ENCODE peak calls at places on chromosomes 6 and 20, in seven cellular contexts. J is adrenal gland, E is ovary, L is stomach, D is Peyer's patch, T is tibial nerve, X is breast epithelium. V is an unnamed sample. For H3K4me1, the result is how much of the 10 kb centered on the place peaks cover.

GRCh38 chr6:14476793-14477531 is 359.4 kb downstream of the CD83 start:
- DNase-seq in J (peak), E (peak), L (peak), D (no peak), T (peak), X (peak), V (peak)

GRCh38 chr6:43746071-43746470 is 23.9 kb upstream of the VEGFA start:
- DNase-seq in J (no peak), E (no peak), L (no peak), D (no peak), T (no peak), X (no peak), V (no peak)

GRCh38 chr6:159608961-159609673 is 83.9 kb downstream of the SOD2 start:
- DNase-seq in J (no peak), E (no peak), L (no peak), D (no peak), T (no peak), X (no peak), V (no peak)

GRCh38 chr6:142861711-142862110 is 83.3 kb downstream of the HIVEP2 start:
- DNase-seq in J (no peak), E (no peak), L (no peak), D (no peak), T (no peak), X (no peak), V (no peak)

GRCh38 chr6:1436334-1437306 is 47.2 kb downstream of the FOXF2 start:
- DNase-seq in J (peak), E (no peak), L (peak), D (no peak), T (peak), X (no peak), V (no peak)

GRCh38 chr6:118768904-118769325 is 117.5 kb upstream of the CEP85L start:
- DNase-seq in J (no peak), E (no peak), L (no peak), D (no peak), T (peak), X (no peak), V (no peak)

GRCh38 chr6:71333700-71334099 is 45.1 kb downstream of the OGFRL1 start:
- DNase-seq in J (peak), E (no peak), L (no peak), D (no peak), T (no peak), X (no peak), V (peak)

GRCh38 chr20:10352934-10353866 is 80.8 kb downstream of the MKKS start:
- DNase-seq in J (no peak), E (no peak), L (no peak), D (no peak), T (no peak), X (no peak), V (no peak)

GRCh38 chr6:142416179-142416578 is 114.4 kb downstream of the ADGRG6 start:
- DNase-seq in J (no peak), E (no peak), L (no peak), D (no peak), T (no peak), X (no peak), V (no peak)

GRCh38 chr20:10490706-10491105 is 55.6 kb downstream of the SLX4IP start:
- DNase-seq in J (no peak), E (no peak), L (no peak), D (no peak), T (no peak), X (no peak), V (no peak)

GRCh38 chr6:116084284-116084683 is 16.4 kb upstream of the NT5DC1 start:
- DNase-seq in J (no peak), E (no peak), L (no peak), D (no peak), T (no peak), X (no peak), V (no peak)

GRCh38 chr6:166259296-166259977 is 48.8 kb downstream of the PRR18 start:
- DNase-seq in J (no peak), E (no peak), L (no peak), D (peak), T (peak), X (no peak), V (peak)

GRCh38 chr6:219019-219570 is 73.2 kb upstream of the DUSP22 start:
- DNase-seq in J (no peak), E (no peak), L (no peak), D (no peak), T (no peak), X (no peak), V (no peak)

GRCh38 chr6:144062757-144063156 is 32.6 kb downstream of the SF3B5 start:
- DNase-seq in J (no peak), E (no peak), L (no peak), D (no peak), T (no peak), X (no peak), V (no peak)

GRCh38 chr6:157762636-157763035 is 60.4 kb upstream of the SNX9 start:
- DNase-seq in J (no peak), E (no peak), L (no peak), D (peak), T (no peak), X (no peak), V (no peak)

GRCh38 chr20:47318596-47319516 is 37.6 kb downstream of the ZMYND8 start:
- DNase-seq in J (peak), E (peak), L (peak), D (peak), T (peak), X (peak), V (peak)

GRCh38 chr6:156789081-156789943 is 12.1 kb downstream of the ARID1B start:
- DNase-seq in J (no peak), E (no peak), L (no peak), D (no peak), T (no peak), X (no peak), V (no peak)

GRCh38 chr20:8562356-8562755 is 430.3 kb downstream of the PLCB1 start:
- DNase-seq in J (no peak), E (no peak), L (no peak), D (no peak), T (no peak), X (no peak), V (no peak)

GRCh38 chr6:27019651-27020552 is 227.6 kb upstream of the PRSS16 start:
- DNase-seq in J (peak), E (peak), L (peak), D (peak), T (peak), X (peak), V (peak)

GRCh38 chr6:74606488-74607135 is 599.2 kb downstream of the COL12A1 start:
- DNase-seq in J (no peak), E (no peak), L (no peak), D (no peak), T (peak), X (no peak), V (no peak)

GRCh38 chr6:4999586-4999985 is 4.3 kb downstream of the RPP40 start:
- DNase-seq in J (no peak), E (no peak), L (no peak), D (no peak), T (no peak), X (no peak), V (no peak)

GRCh38 chr20:39364320-39364719 is 402.2 kb downstream of the DHX35 start:
- DNase-seq in J (no peak), E (no peak), L (no peak), D (no peak), T (no peak), X (no peak), V (no peak)

GRCh38 chr6:93721386-93722048 is 302.2 kb upstream of the EPHA7 start:
- DNase-seq in J (no peak), E (no peak), L (no peak), D (no peak), T (no peak), X (no peak), V (no peak)

GRCh38 chr6:109271622-109272021 is 110.6 kb downstream of the CD164 start:
- DNase-seq in J (no peak), E (no peak), L (no peak), D (no peak), T (no peak), X (no peak), V (no peak)

GRCh38 chr20:61234224-61234623 is 17.8 kb upstream of the CDH4 start:
- DNase-seq in J (no peak), E (no peak), L (no peak), D (no peak), T (no peak), X (no peak), V (no peak)

GRCh38 chr6:107587402-107587801 is 97.5 kb downstream of the SOBP start:
- DNase-seq in J (no peak), E (no peak), L (no peak), D (no peak), T (no peak), X (no peak), V (no peak)

GRCh38 chr20:47020231-47020630 is 125.6 kb downstream of the EYA2 start:
- DNase-seq in J (no peak), E (no peak), L (no peak), D (no peak), T (no peak), X (no peak), V (no peak)

GRCh38 chr6:154500769-154501171 is 9.7 kb downstream of the CNKSR3 start:
- DNase-seq in J (no peak), E (no peak), L (no peak), D (no peak), T (no peak), X (no peak), V (no peak)

GRCh38 chr6:11350294-11350693 is 117.8 kb upstream of the NEDD9 start:
- DNase-seq in J (peak), E (no peak), L (no peak), D (no peak), T (peak), X (no peak), V (no peak)

GRCh38 chr6:130958468-130958867 is 104.6 kb downstream of the EPB41L2 start:
- DNase-seq in J (no peak), E (no peak), L (no peak), D (no peak), T (no peak), X (no peak), V (no peak)

GRCh38 chr20:24842591-24843442 is 106.3 kb upstream of the CST7 start:
- DNase-seq in J (no peak), E (no peak), L (no peak), D (no peak), T (no peak), X (no peak), V (no peak)

GRCh38 chr6:105600342-105601293 is 197.7 kb upstream of the PREP start:
- DNase-seq in J (no peak), E (no peak), L (no peak), D (no peak), T (no peak), X (no peak), V (no peak)

GRCh38 chr20:4091332-4092135 is 76.2 kb upstream of the RNF24 start:
- DNase-seq in J (peak), E (peak), L (peak), D (peak), T (peak), X (peak), V (no peak)

DNA sequence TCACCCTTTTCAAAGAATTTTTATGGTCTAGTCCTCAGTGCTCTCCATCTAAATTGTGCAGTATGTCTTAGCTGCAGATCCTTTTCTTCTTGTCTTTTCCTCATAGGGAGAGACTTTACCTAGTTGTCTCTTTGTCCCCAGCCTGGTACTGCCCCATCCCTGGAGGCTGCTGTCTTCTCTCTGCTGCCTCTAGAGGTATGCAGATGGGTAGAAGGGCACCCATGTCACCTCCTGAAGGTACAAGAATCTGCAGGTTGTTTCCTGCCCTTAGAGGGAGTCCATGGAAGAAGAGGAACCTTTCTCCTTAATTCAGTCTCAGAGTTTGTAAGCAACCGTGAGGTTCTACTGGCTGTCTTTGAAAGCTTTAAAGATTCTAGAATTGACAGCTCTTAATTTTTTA is 39.1 kb downstream of the MCM8 start:
- DNase-seq in J (no peak), E (no peak), L (no peak), D (no peak), T (no peak), X (no peak), V (no peak)
- TF ChIP-seq CTCF in J (no peak), E (no peak), L (no peak), D (no peak), T (no peak), X (no peak), V (no peak)

GRCh38 chr6:42396720-42397119 is 55.0 kb downstream of the TRERF1 start:
- DNase-seq in J (no peak), E (no peak), L (no peak), D (no peak), T (no peak), X (no peak), V (no peak)
- H3K4me1 ChIP-seq in J (under half), E (under half), L (under half), D (under half), T (under half), X (under half), V (under half)

GRCh38 chr20:31716818-31717477 is 5.7 kb downstream of the BCL2L1 start:
- DNase-seq in J (no peak), E (no peak), L (no peak), D (no peak), T (no peak), X (no peak), V (no peak)
- TF ChIP-seq POLR2A in J (no peak), E (no peak), L (no peak), D (no peak), T (no peak), X (no peak), V (no peak)

DNA sequence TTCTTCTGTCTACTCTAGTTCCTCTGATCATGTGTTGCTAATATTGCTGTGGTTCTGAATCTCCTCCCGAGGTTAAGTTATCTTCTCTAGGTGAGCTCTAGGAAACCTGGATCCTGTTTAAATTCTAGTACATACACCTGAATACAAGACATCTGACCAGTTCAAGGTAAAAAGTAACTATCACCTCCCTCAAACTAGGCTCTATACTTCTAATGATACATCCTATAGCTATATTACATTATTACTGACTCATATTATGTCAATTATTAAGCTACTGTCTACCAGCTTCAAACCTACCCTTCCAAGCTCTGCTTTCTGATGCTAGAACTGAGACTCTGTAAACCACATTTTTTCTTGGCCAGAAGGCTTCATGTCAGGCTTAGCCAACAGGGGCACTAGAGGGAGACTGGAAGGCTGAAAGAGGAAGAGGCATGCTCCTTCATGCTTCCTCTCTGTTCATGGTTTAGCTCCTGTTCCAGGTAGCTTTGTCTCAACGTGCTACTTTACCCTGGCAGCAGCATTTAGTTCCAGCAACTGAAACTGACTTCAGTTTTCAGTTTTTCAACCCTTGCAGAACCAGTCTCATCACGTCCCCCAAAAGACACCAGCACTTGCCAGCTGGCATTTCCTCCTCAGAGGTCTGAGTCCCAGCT is 148.4 kb upstream of the TOP1 start:
- DNase-seq in J (no peak), E (no peak), L (no peak), D (no peak), T (no peak), X (peak), V (no peak)
- TF ChIP-seq CTCF in J (no peak), E (no peak), L (no peak), D (no peak), T (no peak), X (no peak), V (no peak)

V was measured in gastrocnemius medialis.